ENCODE peak calls at places on chromosome 7, in four cellular contexts. One of them, this sample, is unnamed.

GRCh38 chr7:7201583-7202374 is 19.4 kb downstream of the C1GALT1 start:
- DNase-seq in kidney epithelial cell: peak
- DNase-seq in fibroblast of mammary gland: no peak
- DNase-seq in GM10248: peak
- DNase-seq in this sample: no peak

GRCh38 chr7:20404371-20404770 is 73.7 kb downstream of the ITGB8 start:
- DNase-seq in GM10248: no peak
- DNase-seq in kidney epithelial cell: no peak
- DNase-seq in fibroblast of mammary gland: no peak
- DNase-seq in this sample: no peak

GRCh38 chr7:128863433-128863989 is 855 bp downstream of the ATP6V1F start:
- DNase-seq in kidney epithelial cell: no peak
- DNase-seq in GM10248: peak
- DNase-seq in fibroblast of mammary gland: peak
- DNase-seq in this sample: peak

GRCh38 chr7:25854608-25855497 is 297.1 kb upstream of the NFE2L3 start:
- DNase-seq in kidney epithelial cell: peak
- DNase-seq in fibroblast of mammary gland: peak
- DNase-seq in GM10248: no peak
- DNase-seq in this sample: peak

GRCh38 chr7:155490697-155491628 is 33.0 kb downstream of the EN2 start:
- DNase-seq in GM10248: peak
- DNase-seq in fibroblast of mammary gland: peak
- DNase-seq in kidney epithelial cell: no peak
- DNase-seq in this sample: no peak

GRCh38 chr7:88312061-88312663 is 5.5 kb upstream of the STEAP4 start:
- DNase-seq in GM10248: no peak
- DNase-seq in kidney epithelial cell: no peak
- DNase-seq in fibroblast of mammary gland: peak
- DNase-seq in this sample: peak

GRCh38 chr7:138239244-138239643 is 163.0 kb downstream of the AKR1D1 start:
- DNase-seq in GM10248: no peak
- DNase-seq in kidney epithelial cell: no peak
- DNase-seq in fibroblast of mammary gland: no peak
- DNase-seq in this sample: no peak

GRCh38 chr7:16062269-16062668 is 359.1 kb downstream of the CRPPA start:
- DNase-seq in GM10248: no peak
- DNase-seq in kidney epithelial cell: no peak
- DNase-seq in fibroblast of mammary gland: peak
- DNase-seq in this sample: peak

GRCh38 chr7:28349637-28350036 is 62.7 kb upstream of the CREB5 start:
- DNase-seq in kidney epithelial cell: no peak
- DNase-seq in fibroblast of mammary gland: peak
- DNase-seq in GM10248: no peak
- DNase-seq in this sample: no peak

GRCh38 chr7:17848516-17848915 is 91.8 kb downstream of the SNX13 start:
- DNase-seq in kidney epithelial cell: no peak
- DNase-seq in GM10248: no peak
- DNase-seq in fibroblast of mammary gland: no peak
- DNase-seq in this sample: no peak

GRCh38 chr7:49852619-49853462 is 79.4 kb downstream of the VWC2 start:
- DNase-seq in kidney epithelial cell: peak
- DNase-seq in fibroblast of mammary gland: peak
- DNase-seq in GM10248: peak
- DNase-seq in this sample: peak

GRCh38 chr7:115406216-115406615 is 484.3 kb downstream of the MDFIC start:
- DNase-seq in GM10248: no peak
- DNase-seq in kidney epithelial cell: no peak
- DNase-seq in fibroblast of mammary gland: no peak
- DNase-seq in this sample: no peak

GRCh38 chr7:32941996-32942782 is 15.1 kb upstream of the FKBP9 start:
- DNase-seq in fibroblast of mammary gland: peak
- DNase-seq in GM10248: peak
- DNase-seq in kidney epithelial cell: no peak
- DNase-seq in this sample: peak

GRCh38 chr7:106534271-106534846 is 126.6 kb downstream of the CCDC71L start:
- DNase-seq in GM10248: no peak
- DNase-seq in fibroblast of mammary gland: no peak
- DNase-seq in kidney epithelial cell: no peak
- DNase-seq in this sample: no peak

GRCh38 chr7:53302511-53303246 is 267.2 kb downstream of the POM121L12 start:
- DNase-seq in GM10248: no peak
- DNase-seq in kidney epithelial cell: no peak
- DNase-seq in fibroblast of mammary gland: no peak
- DNase-seq in this sample: no peak

GRCh38 chr7:151518105-151518780 is 1.5 kb downstream of the RHEB start:
- DNase-seq in GM10248: no peak
- DNase-seq in kidney epithelial cell: no peak
- DNase-seq in fibroblast of mammary gland: peak
- DNase-seq in this sample: peak

GRCh38 chr7:24978837-24979469 is 1.0 kb downstream of the OSBPL3 start:
- DNase-seq in GM10248: no peak
- DNase-seq in fibroblast of mammary gland: no peak
- DNase-seq in kidney epithelial cell: no peak
- DNase-seq in this sample: peak

GRCh38 chr7:14892961-14893360 is 9.6 kb downstream of the DGKB start:
- DNase-seq in kidney epithelial cell: no peak
- DNase-seq in fibroblast of mammary gland: no peak
- DNase-seq in GM10248: no peak
- DNase-seq in this sample: no peak

GRCh38 chr7:66629222-66629658 is 559 bp downstream of the KCTD7 start:
- DNase-seq in kidney epithelial cell: no peak
- DNase-seq in fibroblast of mammary gland: no peak
- DNase-seq in GM10248: no peak
- DNase-seq in this sample: no peak

GRCh38 chr7:75688200-75689136 is 50.3 kb downstream of the HIP1 start:
- DNase-seq in GM10248: peak
- DNase-seq in kidney epithelial cell: no peak
- DNase-seq in fibroblast of mammary gland: no peak
- DNase-seq in this sample: no peak

GRCh38 chr7:86793129-86793528 is 149.4 kb downstream of the GRM3 start:
- DNase-seq in kidney epithelial cell: no peak
- DNase-seq in fibroblast of mammary gland: no peak
- DNase-seq in GM10248: no peak
- DNase-seq in this sample: no peak

GRCh38 chr7:78967046-78967445 is 486.4 kb downstream of the MAGI2 start:
- DNase-seq in kidney epithelial cell: no peak
- DNase-seq in fibroblast of mammary gland: peak
- DNase-seq in GM10248: no peak
- DNase-seq in this sample: no peak

GRCh38 chr7:17447728-17448478 is 149.5 kb downstream of the AHR start:
- DNase-seq in fibroblast of mammary gland: no peak
- DNase-seq in GM10248: no peak
- DNase-seq in kidney epithelial cell: no peak
- DNase-seq in this sample: no peak

GRCh38 chr7:105278565-105278964 is 110.2 kb downstream of the SRPK2 start:
- DNase-seq in GM10248: no peak
- DNase-seq in kidney epithelial cell: no peak
- DNase-seq in fibroblast of mammary gland: no peak
- DNase-seq in this sample: no peak

GRCh38 chr7:98168181-98168903 is 42.9 kb upstream of the BHLHA15 start:
- DNase-seq in fibroblast of mammary gland: peak
- DNase-seq in kidney epithelial cell: peak
- DNase-seq in GM10248: peak
- DNase-seq in this sample: peak

DNA sequence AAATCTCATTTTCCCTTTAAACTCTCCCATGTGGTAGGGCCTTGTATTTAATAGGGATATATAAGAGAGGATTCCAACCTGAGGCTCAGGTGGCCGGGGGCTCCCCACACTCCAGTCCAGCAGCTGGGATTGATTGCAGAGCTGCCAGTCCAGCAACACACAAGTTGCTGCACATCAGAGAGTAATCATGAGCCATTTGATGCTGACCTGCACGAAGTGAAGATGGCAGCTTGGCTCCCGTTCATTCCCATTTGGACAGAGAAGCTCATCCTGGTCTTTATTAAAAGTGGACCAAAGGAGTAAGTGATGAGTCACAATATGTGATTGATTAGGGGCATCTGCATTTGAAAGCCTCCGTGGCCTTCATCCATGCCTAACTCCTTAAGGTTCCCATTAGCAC is 202.4 kb downstream of the PLXNA4 start:
- DNase-seq in fibroblast of mammary gland: no peak
- DNase-seq in kidney epithelial cell: no peak
- DNase-seq in GM10248: no peak
- DNase-seq in this sample: no peak
- TF ChIP-seq CTCF in fibroblast of mammary gland: no peak
- TF ChIP-seq CTCF in kidney epithelial cell: no peak
- TF ChIP-seq CTCF in GM10248: no peak
- TF ChIP-seq CTCF in this sample: no peak

GRCh38 chr7:1439373-1440363 is 19.6 kb downstream of the MICALL2 start:
- DNase-seq in kidney epithelial cell: no peak
- DNase-seq in GM10248: no peak
- DNase-seq in fibroblast of mammary gland: no peak
- DNase-seq in this sample: no peak
- TF ChIP-seq CTCF in kidney epithelial cell: no peak
- TF ChIP-seq CTCF in GM10248: peak
- TF ChIP-seq CTCF in fibroblast of mammary gland: no peak
- TF ChIP-seq CTCF in this sample: peak

DNA sequence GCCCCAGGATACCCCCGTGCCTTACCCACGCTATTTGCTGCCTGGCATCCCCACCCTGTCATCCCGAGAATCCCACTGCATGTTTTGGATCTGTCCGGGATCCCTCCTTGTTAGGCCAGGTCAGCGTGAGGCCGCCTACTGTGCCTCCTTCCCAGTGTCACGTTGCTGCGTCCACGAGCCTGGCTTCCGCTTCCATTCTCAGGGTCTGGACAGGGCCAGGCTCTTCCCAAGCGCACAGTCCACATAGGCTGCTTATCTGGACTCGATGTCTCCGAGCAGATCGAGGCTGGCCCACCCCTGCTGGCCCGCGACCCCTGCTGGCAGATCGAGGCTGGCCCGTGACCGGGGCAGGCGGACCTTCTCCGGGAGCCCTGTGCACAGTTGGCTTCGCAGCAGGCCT is 27.1 kb downstream of the FOXK1 start:
- DNase-seq in GM10248: no peak
- DNase-seq in fibroblast of mammary gland: no peak
- DNase-seq in kidney epithelial cell: no peak
- DNase-seq in this sample: no peak
- TF ChIP-seq CTCF in GM10248: no peak
- TF ChIP-seq CTCF in fibroblast of mammary gland: no peak
- TF ChIP-seq CTCF in kidney epithelial cell: no peak
- TF ChIP-seq CTCF in this sample: peak

DNA sequence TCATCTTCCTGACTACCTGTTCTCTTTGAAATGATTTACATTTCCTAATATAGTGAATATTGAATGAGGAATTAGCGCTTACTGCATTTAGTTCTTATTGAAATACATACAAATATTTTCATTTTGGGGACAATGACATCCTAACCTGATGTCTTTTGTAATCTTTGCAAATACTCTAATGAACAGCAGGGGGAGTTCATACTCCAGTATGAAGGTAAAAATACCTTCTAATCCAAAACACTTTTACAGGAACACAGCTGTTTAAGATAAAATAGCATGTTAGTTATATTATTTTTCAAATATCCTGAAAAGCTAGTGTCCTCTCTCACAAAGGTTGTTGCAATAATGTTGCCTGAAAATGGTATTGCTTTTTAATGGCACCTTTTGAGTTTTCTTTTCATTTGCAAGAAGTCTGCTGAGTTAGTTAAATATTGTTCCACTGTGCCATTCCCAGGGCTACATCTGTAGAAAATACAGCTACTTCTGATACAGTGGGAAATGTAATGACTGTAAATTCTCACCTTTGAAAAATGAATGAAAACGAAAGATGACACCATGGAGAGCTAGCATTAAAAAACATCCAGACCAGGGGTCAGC is 400.0 kb downstream of the PHF14 start:
- DNase-seq in kidney epithelial cell: no peak
- DNase-seq in fibroblast of mammary gland: peak
- DNase-seq in GM10248: no peak
- DNase-seq in this sample: peak
- TF ChIP-seq CTCF in kidney epithelial cell: peak
- TF ChIP-seq CTCF in fibroblast of mammary gland: peak
- TF ChIP-seq CTCF in GM10248: peak
- TF ChIP-seq CTCF in this sample: peak

DNA sequence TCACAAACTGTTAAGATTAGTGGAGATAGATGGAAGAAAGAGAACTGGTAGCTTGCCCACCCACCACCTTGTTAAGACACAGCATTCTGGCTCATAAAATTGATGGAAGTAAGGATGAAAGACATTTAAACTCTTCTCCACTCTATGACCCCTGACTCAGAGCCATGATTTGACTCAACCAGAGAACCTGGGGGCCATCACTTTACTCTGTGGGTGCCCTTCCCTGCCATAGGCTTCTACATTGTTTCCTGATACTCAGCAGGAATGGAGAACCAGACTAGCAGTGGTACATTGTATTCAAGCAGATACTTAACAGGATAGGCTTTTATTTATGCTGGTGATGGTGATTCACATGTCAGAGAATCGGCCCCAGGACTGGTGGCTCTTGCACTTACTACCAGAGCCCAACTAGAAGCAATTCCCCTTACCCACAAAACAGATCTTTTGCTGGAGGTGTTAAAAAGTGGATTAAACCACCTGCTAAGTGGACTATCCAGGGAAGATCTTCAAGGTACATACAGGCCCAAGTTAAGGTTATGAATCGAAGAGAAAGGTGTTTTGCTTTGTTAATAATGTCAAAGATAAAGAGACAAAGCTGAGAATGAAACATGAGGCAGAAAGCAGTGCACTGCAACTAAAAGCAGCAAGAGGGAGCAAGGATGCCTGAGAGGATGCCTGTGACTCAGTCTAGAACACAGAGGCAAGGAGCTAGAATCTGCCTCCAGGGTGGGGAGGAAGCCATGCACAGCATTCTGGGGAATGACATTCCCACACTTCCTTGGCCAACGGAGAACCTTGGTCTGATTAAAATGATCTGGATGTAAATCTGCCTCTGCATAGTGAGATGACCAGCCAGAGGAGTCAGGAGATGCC is 36.0 kb upstream of the GLI3 start:
- DNase-seq in fibroblast of mammary gland: peak
- DNase-seq in GM10248: no peak
- DNase-seq in kidney epithelial cell: no peak
- DNase-seq in this sample: peak
- TF ChIP-seq CTCF in fibroblast of mammary gland: peak
- TF ChIP-seq CTCF in GM10248: no peak
- TF ChIP-seq CTCF in kidney epithelial cell: peak
- TF ChIP-seq CTCF in this sample: peak

GRCh38 chr7:154430640-154431039 is 378.4 kb downstream of the DPP6 start:
- DNase-seq in GM10248: no peak
- DNase-seq in kidney epithelial cell: no peak
- DNase-seq in fibroblast of mammary gland: no peak
- DNase-seq in this sample: no peak
- TF ChIP-seq CTCF in GM10248: no peak
- TF ChIP-seq CTCF in kidney epithelial cell: no peak
- TF ChIP-seq CTCF in fibroblast of mammary gland: no peak
- TF ChIP-seq CTCF in this sample: no peak

GRCh38 chr7:64494912-64495461 is 67.9 kb downstream of the ZNF680 start:
- DNase-seq in kidney epithelial cell: no peak
- DNase-seq in GM10248: no peak
- DNase-seq in fibroblast of mammary gland: no peak
- DNase-seq in this sample: no peak
- TF ChIP-seq CTCF in kidney epithelial cell: peak
- TF ChIP-seq CTCF in GM10248: no peak
- TF ChIP-seq CTCF in fibroblast of mammary gland: no peak
- TF ChIP-seq CTCF in this sample: no peak

This sample was measured in astrocyte of the spinal cord.